ENCODE peak calls at places on chromosomes 12 and 14, in five cellular contexts. I is PC-3, W is HFFc6, Y is GM23338, E is AG10803. T is an unnamed sample.

GRCh38 chr12:18054925-18055324 is 35.1 kb downstream of the RERGL start:
- DNase-seq in W (no peak), E (no peak), I (no peak), Y (no peak), T (no peak)

GRCh38 chr14:63737582-63738006 is 9.7 kb upstream of the SGPP1 start:
- DNase-seq in W (no peak), I (no peak), Y (no peak), E (peak), T (no peak)

GRCh38 chr12:108214486-108214885 is 85.4 kb downstream of the WSCD2 start:
- DNase-seq in E (peak), Y (peak), W (peak), I (peak), T (no peak)

GRCh38 chr14:99246536-99247083 is 25.4 kb downstream of the BCL11B start:
- DNase-seq in Y (peak), W (no peak), E (no peak), I (no peak), T (no peak)

GRCh38 chr14:63922696-63923421 is 70.1 kb downstream of the SYNE2 start:
- DNase-seq in E (no peak), Y (no peak), I (peak), W (no peak), T (no peak)

GRCh38 chr14:99729991-99730875 is 46.1 kb downstream of the CYP46A1 start:
- DNase-seq in W (peak), Y (peak), E (peak), I (peak), T (peak)

GRCh38 chr12:115752151-115752550 is 525.3 kb downstream of the MED13L start:
- DNase-seq in Y (no peak), W (no peak), I (peak), E (peak), T (no peak)

GRCh38 chr14:96264850-96265249 is 8.8 kb downstream of the BDKRB1 start:
- DNase-seq in W (no peak), E (peak), I (peak), Y (peak), T (no peak)

GRCh38 chr12:111642681-111643427 is 42.9 kb downstream of the BRAP start:
- DNase-seq in E (peak), W (no peak), I (no peak), Y (no peak), T (no peak)

GRCh38 chr14:44586910-44587309 is 79.8 kb upstream of the FSCB start:
- DNase-seq in I (no peak), Y (no peak), W (no peak), E (no peak), T (no peak)

GRCh38 chr14:63951429-63951828 is 98.6 kb downstream of the SYNE2 start:
- DNase-seq in E (no peak), Y (no peak), I (no peak), W (no peak), T (no peak)

GRCh38 chr12:50197297-50197727 is 30.1 kb upstream of the CERS5 start:
- DNase-seq in I (no peak), Y (no peak), E (no peak), W (no peak), T (no peak)

GRCh38 chr12:78683031-78683430 is 181.5 kb upstream of the SYT1 start:
- DNase-seq in Y (no peak), E (no peak), W (no peak), I (peak), T (peak)

GRCh38 chr14:27096091-27096490 is 498.3 kb upstream of the NOVA1 start:
- DNase-seq in Y (no peak), W (no peak), I (peak), E (no peak), T (no peak)

GRCh38 chr12:53378705-53379388 is 1.1 kb upstream of the SP1 start:
- DNase-seq in W (no peak), Y (peak), I (peak), E (no peak), T (no peak)

GRCh38 chr12:7130791-7131501 is 775 bp downstream of the CLSTN3 start:
- DNase-seq in I (peak), W (peak), E (peak), Y (peak), T (peak)

GRCh38 chr12:17976202-17976601 is 113.8 kb downstream of the RERGL start:
- DNase-seq in E (no peak), W (no peak), Y (peak), I (peak), T (no peak)

GRCh38 chr12:42590324-42590934 is 883 bp upstream of the PRICKLE1 start:
- DNase-seq in E (no peak), I (peak), Y (peak), W (no peak), T (peak)

GRCh38 chr12:112714166-112714565 is 77.4 kb upstream of the RPH3A start:
- DNase-seq in W (no peak), Y (no peak), I (peak), E (no peak), T (no peak)

GRCh38 chr12:8048906-8049305 is 16.4 kb downstream of the FOXJ2 start:
- DNase-seq in I (no peak), W (peak), E (no peak), Y (no peak), T (no peak)

GRCh38 chr12:131619106-131619642 is 91.7 kb upstream of the SFSWAP start:
- DNase-seq in W (no peak), I (no peak), Y (no peak), E (no peak), T (no peak)

GRCh38 chr14:85607571-85608219 is 77.8 kb downstream of the FLRT2 start:
- DNase-seq in W (peak), E (peak), I (peak), Y (no peak), T (no peak)

GRCh38 chr14:51020024-51020710 is 74.7 kb downstream of the TRIM9 start:
- DNase-seq in W (no peak), Y (no peak), E (peak), I (no peak), T (peak)

GRCh38 chr14:91138511-91139359 is 24.9 kb downstream of the DGLUCY start:
- DNase-seq in E (peak), Y (peak), W (peak), I (peak), T (peak)

GRCh38 chr12:124786065-124786964 is 77.3 kb downstream of the SCARB1 start:
- DNase-seq in I (no peak), E (peak), W (peak), Y (peak), T (no peak)

GRCh38 chr12:49705479-49706267 is 1.5 kb downstream of the FMNL3 start:
- DNase-seq in W (peak), Y (peak), E (peak), I (peak), T (peak)

GRCh38 chr14:62807636-62808035 is 237.6 kb downstream of the KCNH5 start:
- DNase-seq in E (no peak), Y (peak), W (no peak), I (no peak), T (no peak)

GRCh38 chr12:63151061-63151897 is at the start of gene AVPR1A:
- DNase-seq in E (no peak), W (no peak), Y (peak), I (no peak), T (no peak)

GRCh38 chr14:79576434-79576833 is 634.9 kb downstream of the DIO2 start:
- DNase-seq in I (no peak), Y (no peak), E (no peak), W (no peak), T (no peak)

GRCh38 chr14:29144598-29144997 is 378.0 kb downstream of the FOXG1 start:
- DNase-seq in Y (no peak), W (peak), I (peak), E (peak), T (no peak)

GRCh38 chr12:42584539-42585174 is 4.9 kb downstream of the PRICKLE1 start:
- DNase-seq in W (no peak), I (no peak), Y (no peak), E (no peak), T (peak)

GRCh38 chr12:55258288-55258687 is 13.9 kb downstream of the OR6C74 start:
- DNase-seq in I (no peak), Y (no peak), E (no peak), W (no peak), T (no peak)

GRCh38 chr12:122081697-122082221 is 3.2 kb downstream of the MLXIP start:
- DNase-seq in Y (no peak), W (peak), E (peak), I (peak), T (no peak)

GRCh38 chr14:96792003-96792402 is 5.2 kb upstream of the VRK1 start:
- DNase-seq in Y (no peak), I (peak), W (no peak), E (no peak), T (no peak)

GRCh38 chr14:22412936-22413411 is 176.1 kb downstream of the DAD1 start:
- DNase-seq in W (no peak), I (no peak), E (peak), Y (no peak), T (no peak)

GRCh38 chr14:44833376-44833775 is 128.4 kb downstream of the KLHL28 start:
- DNase-seq in I (peak), E (peak), Y (no peak), W (peak), T (no peak)

GRCh38 chr12:233615-233968 is 19.6 kb upstream of the SLC6A12 start:
- DNase-seq in Y (no peak), I (no peak), E (no peak), W (no peak), T (no peak)

GRCh38 chr12:96766232-96766631 is 140.8 kb upstream of the NEDD1 start:
- DNase-seq in W (peak), E (peak), Y (peak), I (no peak), T (no peak)

GRCh38 chr14:24089890-24090289 is 4.2 kb upstream of the PCK2 start:
- DNase-seq in Y (no peak), E (no peak), I (no peak), W (no peak), T (no peak)

GRCh38 chr12:58105225-58106119 is 164.1 kb downstream of the ATP23 start:
- DNase-seq in E (peak), Y (peak), I (peak), W (peak), T (no peak)
- TF ChIP-seq CTCF in E (peak), Y (peak), I (peak), W (peak), T (peak)

GRCh38 chr14:69260246-69260978 is 454 bp downstream of the GALNT16 start:
- DNase-seq in Y (peak), I (no peak), E (no peak), W (no peak), T (peak)

GRCh38 chr14:69260979-69261605 is 1.1 kb downstream of the GALNT16 start:
- DNase-seq in Y (peak), I (peak), E (no peak), W (no peak), T (peak)

GRCh38 chr14:69261761-69262331 is 1.9 kb downstream of the GALNT16 start:
- DNase-seq in I (no peak), E (no peak), W (no peak), Y (peak), T (peak)

GRCh38 chr14:69259176-69259530 is 805 bp upstream of the GALNT16 start:
- DNase-seq in I (no peak), Y (no peak), E (no peak), W (no peak), T (no peak)

DNA sequence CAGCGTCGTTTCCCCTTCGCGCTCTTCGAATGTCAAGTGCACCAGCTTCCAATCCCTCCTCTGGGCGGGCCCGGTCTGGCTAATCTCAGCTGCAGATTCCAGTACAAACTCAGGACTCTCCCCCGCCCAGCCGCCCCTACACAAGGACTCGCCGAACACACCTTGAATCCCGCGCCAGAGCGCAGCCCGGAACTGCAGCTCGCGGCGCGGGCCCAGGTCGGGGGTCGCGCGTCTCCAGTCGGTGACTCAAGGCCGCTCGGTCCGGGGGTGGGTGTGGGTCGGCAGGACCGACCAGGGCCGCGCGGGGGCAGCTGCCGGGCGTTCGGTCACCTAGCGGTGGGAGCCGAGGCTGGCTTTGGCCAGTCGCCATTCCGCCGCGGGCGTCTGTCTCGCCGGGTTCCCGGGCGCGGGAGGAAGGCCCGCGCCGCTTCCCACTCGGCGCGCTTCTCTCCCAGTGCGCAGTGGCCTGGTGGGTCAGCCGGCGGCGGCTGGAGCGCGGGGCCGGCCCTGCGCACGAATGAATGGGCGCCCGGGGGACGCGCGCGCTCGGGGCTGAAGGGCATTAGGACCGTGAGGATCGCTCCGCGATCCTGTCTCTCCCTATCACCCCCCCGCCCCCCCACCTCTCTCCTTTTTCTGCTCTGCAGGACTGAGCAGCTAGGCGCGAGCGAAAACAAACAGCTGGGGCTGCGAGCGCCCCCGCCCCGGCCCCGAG is at the start of gene GALNT16:
- DNase-seq in Y (peak), I (no peak), W (no peak), E (no peak), T (peak)
- TF ChIP-seq CTCF in Y (peak), I (peak), W (peak), E (peak), T (peak)

GRCh38 chr12:67630373-67631088 is 18.0 kb upstream of the DYRK2 start:
- DNase-seq in E (no peak), Y (peak), W (no peak), I (peak), T (no peak)
- TF ChIP-seq CTCF in E (no peak), Y (no peak), W (no peak), I (no peak), T (no peak)

DNA sequence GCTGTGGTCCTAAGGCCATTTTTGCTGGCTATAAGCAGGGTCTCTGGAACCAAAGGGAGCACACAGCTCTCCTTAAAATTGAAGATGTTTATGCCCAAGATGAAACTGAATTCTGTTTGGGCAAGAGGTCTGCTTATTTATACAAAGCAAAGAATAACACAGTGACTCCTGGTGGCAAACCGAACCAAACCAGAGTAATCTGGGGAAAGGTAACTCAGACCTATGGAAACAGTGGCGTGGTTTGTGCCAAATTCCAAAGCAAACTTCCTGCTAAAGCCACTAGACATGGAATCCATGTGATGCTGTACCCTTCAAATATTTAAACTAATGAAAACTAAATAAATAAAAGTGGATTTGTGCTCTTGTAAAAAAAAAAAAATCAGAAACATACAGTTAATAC is 29.6 kb upstream of the BICDL1 start:
- DNase-seq in E (no peak), W (no peak), Y (peak), I (peak), T (no peak)
- TF ChIP-seq CTCF in E (no peak), W (no peak), Y (peak), I (no peak), T (no peak)